ENCODE peak calls at places on chromosomes 5 and 9, in nine cellular contexts. K, S, M, C, T, X, U, I and Y are unnamed samples. For H3K27me3, the result is how much of the 10 kb centered on the place peaks cover.

GRCh38 chr5:10452768-10453331 is 11.2 kb downstream of the ROPN1L start:
- DNase-seq in U (no peak), S (no peak), K (no peak), T (peak), C (no peak), I (peak), X (no peak), M (peak), Y (no peak)

GRCh38 chr9:89605181-89606048 is 603 bp downstream of the GADD45G start:
- DNase-seq in U (peak), I (no peak), T (peak), S (peak), M (peak), X (peak), C (peak), K (peak), Y (peak)

GRCh38 chr5:32586251-32586642 is 890 bp downstream of the SUB1 start:
- DNase-seq in U (no peak), T (no peak), S (no peak), C (no peak), I (no peak), M (no peak), X (no peak), K (no peak), Y (no peak)

GRCh38 chr5:133944263-133945230 is 23.9 kb downstream of the C5orf15 start:
- DNase-seq in X (no peak), T (peak), I (no peak), M (peak), K (peak), C (no peak), U (no peak), S (peak), Y (no peak)

GRCh38 chr9:23073136-23073535 is 626.5 kb downstream of the DMRTA1 start:
- DNase-seq in X (no peak), I (no peak), U (no peak), S (no peak), M (no peak), K (no peak), T (no peak), C (no peak), Y (no peak)

GRCh38 chr5:95686661-95687060 is 3.9 kb upstream of the SPATA9 start:
- DNase-seq in I (no peak), U (no peak), X (no peak), K (no peak), S (no peak), C (no peak), M (no peak), T (no peak), Y (no peak)

GRCh38 chr9:121718501-121718900 is 67.1 kb downstream of the DAB2IP start:
- DNase-seq in S (no peak), C (no peak), K (no peak), T (no peak), X (no peak), I (no peak), M (no peak), U (no peak), Y (no peak)

GRCh38 chr5:110063640-110064592 is 374.2 kb downstream of the MAN2A1 start:
- DNase-seq in X (no peak), K (no peak), S (no peak), I (no peak), C (no peak), U (no peak), M (peak), T (no peak), Y (no peak)

GRCh38 chr5:126398791-126399190 is 24.4 kb upstream of the GRAMD2B start:
- DNase-seq in C (no peak), T (no peak), X (no peak), S (no peak), K (no peak), I (no peak), U (no peak), M (no peak), Y (no peak)

GRCh38 chr5:170503970-170504525 is at the start of gene KCNIP1:
- DNase-seq in M (no peak), S (no peak), I (no peak), X (no peak), K (peak), T (peak), U (no peak), C (no peak), Y (no peak)

GRCh38 chr5:59390074-59390659 is 503.4 kb downstream of the PDE4D start:
- DNase-seq in U (no peak), C (no peak), K (peak), S (peak), T (peak), M (no peak), I (peak), X (no peak), Y (no peak)

GRCh38 chr5:75330404-75330803 is 6.6 kb upstream of the HMGCR start:
- DNase-seq in I (no peak), M (no peak), U (no peak), X (no peak), T (no peak), C (no peak), K (no peak), S (no peak), Y (no peak)

GRCh38 chr5:74631088-74631960 is 9.2 kb downstream of the ENC1 start:
- DNase-seq in X (no peak), S (no peak), C (no peak), T (no peak), U (no peak), K (no peak), I (no peak), M (peak), Y (no peak)

GRCh38 chr5:65462139-65462705 is 19.5 kb downstream of the ADAMTS6 start:
- DNase-seq in C (no peak), I (no peak), X (no peak), T (no peak), U (no peak), K (no peak), M (no peak), S (no peak), Y (no peak)

GRCh38 chr5:11797132-11797531 is 107.1 kb downstream of the CTNND2 start:
- DNase-seq in C (no peak), X (no peak), S (no peak), M (no peak), T (no peak), I (no peak), U (no peak), K (no peak), Y (no peak)

GRCh38 chr5:133025804-133026663 is at the start of gene ZCCHC10:
- DNase-seq in X (peak), U (peak), K (peak), T (peak), S (peak), C (peak), I (peak), M (peak), Y (peak)

GRCh38 chr9:111038336-111039202 is at the start of gene LPAR1:
- DNase-seq in C (peak), U (peak), T (peak), I (no peak), X (peak), S (peak), K (peak), M (peak), Y (no peak)

GRCh38 chr5:88509403-88509802 is 240.8 kb upstream of the TMEM161B start:
- DNase-seq in T (peak), X (no peak), C (no peak), S (no peak), K (no peak), M (no peak), U (no peak), I (no peak), Y (no peak)

GRCh38 chr9:35903049-35903448 is 3.0 kb upstream of the HRCT1 start:
- DNase-seq in U (no peak), T (peak), K (no peak), X (no peak), I (peak), S (no peak), C (no peak), M (peak), Y (no peak)

GRCh38 chr9:136039488-136039887 is 55.6 kb downstream of the NACC2 start:
- DNase-seq in C (no peak), T (no peak), X (no peak), I (no peak), U (no peak), M (no peak), S (no peak), K (no peak), Y (no peak)

GRCh38 chr9:122020398-122020797 is 72.7 kb downstream of the TTLL11 start:
- DNase-seq in M (no peak), X (no peak), C (no peak), I (peak), S (no peak), K (no peak), U (no peak), T (no peak), Y (no peak)

GRCh38 chr9:70113403-70114022 is 69.9 kb downstream of the MAMDC2 start:
- DNase-seq in U (peak), S (peak), C (no peak), I (peak), X (peak), K (peak), M (peak), T (peak), Y (no peak)

GRCh38 chr9:116303270-116303904 is 149.8 kb downstream of the PAPPA start:
- DNase-seq in C (no peak), U (no peak), T (no peak), S (no peak), I (no peak), K (no peak), X (no peak), M (no peak), Y (no peak)

GRCh38 chr5:40991168-40991980 is 79.8 kb downstream of the MROH2B start:
- DNase-seq in U (no peak), S (no peak), K (peak), X (peak), T (no peak), I (no peak), C (no peak), M (peak), Y (no peak)

GRCh38 chr5:38329132-38329715 is 70.9 kb downstream of the EGFLAM start:
- DNase-seq in X (no peak), T (no peak), I (no peak), C (no peak), U (no peak), S (no peak), K (no peak), M (peak), Y (no peak)

GRCh38 chr5:132639706-132640130 is 18.3 kb upstream of the IL13 start:
- DNase-seq in T (no peak), X (no peak), I (no peak), K (no peak), U (no peak), M (no peak), C (no peak), S (no peak), Y (no peak)

GRCh38 chr5:29150840-29151239 is 2042.6 kb upstream of the CDH6 start:
- DNase-seq in I (peak), U (no peak), S (no peak), C (no peak), X (no peak), K (no peak), M (no peak), T (no peak), Y (no peak)

GRCh38 chr5:167730656-167731055 is 560.8 kb upstream of the WWC1 start:
- DNase-seq in M (no peak), X (no peak), K (no peak), I (no peak), U (no peak), C (no peak), S (no peak), T (no peak), Y (no peak)

GRCh38 chr9:979983-980382 is 3.5 kb downstream of the DMRT3 start:
- DNase-seq in U (no peak), S (no peak), I (no peak), X (no peak), T (no peak), K (no peak), C (no peak), M (no peak), Y (no peak)

GRCh38 chr9:977361-978116 is 1.1 kb downstream of the DMRT3 start:
- DNase-seq in X (no peak), I (no peak), K (no peak), M (no peak), S (no peak), C (no peak), U (no peak), T (no peak), Y (no peak)

GRCh38 chr9:976805-977360 is 428 bp downstream of the DMRT3 start:
- DNase-seq in K (no peak), T (no peak), M (no peak), S (no peak), U (no peak), I (no peak), C (no peak), X (no peak), Y (no peak)

GRCh38 chr9:976258-976804 is at the start of gene DMRT3:
- DNase-seq in M (no peak), S (no peak), U (no peak), K (no peak), I (peak), C (no peak), T (no peak), X (no peak), Y (no peak)

GRCh38 chr9:978117-978830 is 1.8 kb downstream of the DMRT3 start:
- DNase-seq in M (no peak), X (no peak), K (no peak), T (no peak), S (no peak), U (no peak), I (no peak), C (no peak), Y (no peak)
- H3K27me3 ChIP-seq in M (half or more), X (half or more), K (under half), T (half or more), S (half or more), U (half or more), I (half or more), C (half or more), Y (half or more)

GRCh38 chr5:2614571-2614970 is 136.9 kb downstream of the IRX2 start:
- DNase-seq in K (no peak), M (no peak), I (no peak), U (no peak), S (no peak), T (no peak), C (no peak), X (no peak), Y (no peak)

GRCh38 chr5:2608391-2608790 is 143.1 kb downstream of the IRX2 start:
- DNase-seq in X (no peak), S (no peak), C (no peak), K (no peak), T (no peak), M (no peak), I (no peak), U (no peak), Y (no peak)

GRCh38 chr5:2611561-2612096 is 139.8 kb downstream of the IRX2 start:
- DNase-seq in S (no peak), U (no peak), M (no peak), X (no peak), C (no peak), T (no peak), I (no peak), K (no peak), Y (no peak)

GRCh38 chr5:2607622-2608021 is 143.9 kb downstream of the IRX2 start:
- DNase-seq in T (no peak), U (no peak), X (no peak), M (no peak), I (no peak), C (no peak), K (no peak), S (no peak), Y (no peak)

GRCh38 chr5:2610986-2611385 is 140.5 kb downstream of the IRX2 start:
- DNase-seq in U (no peak), I (no peak), C (no peak), S (no peak), T (no peak), K (no peak), M (no peak), X (no peak), Y (no peak)
- H3K27me3 ChIP-seq in U (under half), I (under half), C (under half), S (under half), T (under half), K (under half), M (under half), X (under half), Y (under half)

GRCh38 chr9:93952119-93952783 is 2.9 kb downstream of the BARX1 start:
- DNase-seq in U (no peak), M (no peak), C (no peak), T (no peak), K (no peak), X (no peak), S (no peak), I (no peak), Y (no peak)
- H3K27me3 ChIP-seq in U (half or more), M (half or more), C (half or more), T (half or more), K (under half), X (half or more), S (half or more), I (half or more), Y (half or more)

GRCh38 chr9:130461731-130462130 is 17.0 kb downstream of the ASS1 start:
- DNase-seq in T (no peak), I (no peak), X (no peak), U (no peak), M (no peak), S (no peak), C (no peak), K (no peak), Y (no peak)

GRCh38 chr9:130461218-130461630 is 16.5 kb downstream of the ASS1 start:
- DNase-seq in I (no peak), T (peak), M (no peak), C (peak), S (peak), K (peak), U (peak), X (peak), Y (peak)

GRCh38 chr9:130463763-130464745 is 19.3 kb downstream of the ASS1 start:
- DNase-seq in U (no peak), T (no peak), S (no peak), X (no peak), M (no peak), C (no peak), K (no peak), I (no peak), Y (no peak)

GRCh38 chr9:130463141-130463540 is 18.4 kb downstream of the ASS1 start:
- DNase-seq in U (no peak), M (no peak), T (no peak), C (no peak), K (no peak), I (no peak), S (no peak), X (no peak), Y (no peak)

GRCh38 chr9:130462685-130463084 is 17.9 kb downstream of the ASS1 start:
- DNase-seq in K (no peak), X (no peak), C (no peak), U (no peak), M (no peak), T (no peak), I (no peak), S (no peak), Y (no peak)
- H3K27me3 ChIP-seq in K (under half), X (under half), C (under half), U (under half), M (under half), T (under half), I (under half), S (under half), Y (under half)